ENCODE peak calls at places on chromosomes 4 and X, in four cellular contexts. J is epithelial cell of esophagus, K is A549, A is tibial artery. Z is an unnamed sample.

GRCh38 chr4:86870442-86871069 is 21.4 kb upstream of the SLC10A6 start:
- DNase-seq in J (no peak), K (no peak), A (no peak), Z (no peak)

GRCh38 chr4:121989715-121990114 is 37.9 kb upstream of the TRPC3 start:
- DNase-seq in J (peak), K (no peak), A (no peak), Z (peak)

GRCh38 chr4:65241257-65241997 is 428.9 kb downstream of the EPHA5 start:
- DNase-seq in J (no peak), K (no peak), A (no peak), Z (no peak)

GRCh38 chr4:58275856-58276255 is 1165.7 kb upstream of the IGFBP7 start:
- DNase-seq in J (no peak), K (no peak), A (no peak), Z (no peak)

GRCh38 chr4:8528713-8529112 is 51.5 kb upstream of the GPR78 start:
- DNase-seq in J (no peak), K (no peak), A (no peak), Z (no peak)

GRCh38 chrX:115023139-115023538 is 5.7 kb upstream of the IL13RA2 start:
- DNase-seq in J (peak), K (no peak), A (no peak), Z (peak)

GRCh38 chr4:73068496-73069337 is 799 bp downstream of the COX18 start:
- DNase-seq in J (peak), K (no peak), A (no peak), Z (no peak)

GRCh38 chrX:13647709-13648212 is 5.2 kb upstream of the TCEANC start:
- DNase-seq in J (peak), K (no peak), A (peak), Z (peak)

GRCh38 chr4:168151313-168151712 is 59.0 kb downstream of the ANXA10 start:
- DNase-seq in J (no peak), K (no peak), A (no peak), Z (no peak)

GRCh38 chr4:185003596-185004351 is 14.5 kb upstream of the HELT start:
- DNase-seq in J (no peak), K (no peak), A (peak), Z (no peak)

GRCh38 chrX:67207912-67208311 is 335.9 kb upstream of the AR start:
- DNase-seq in J (no peak), K (no peak), A (no peak), Z (no peak)

GRCh38 chrX:151983186-151983585 is 8.7 kb upstream of the GABRE start:
- DNase-seq in J (peak), K (no peak), A (no peak), Z (no peak)

GRCh38 chr4:163171590-163171989 is 4.9 kb upstream of the NAF1 start:
- DNase-seq in J (no peak), K (no peak), A (no peak), Z (no peak)

GRCh38 chrX:72395252-72395651 is 89.5 kb upstream of the CITED1 start:
- DNase-seq in J (no peak), K (no peak), A (no peak), Z (no peak)

GRCh38 chr4:138392751-138393308 is 150.7 kb upstream of the SLC7A11 start:
- DNase-seq in J (no peak), K (no peak), A (no peak), Z (no peak)

GRCh38 chr4:7797330-7797729 is 142.3 kb downstream of the AFAP1 start:
- DNase-seq in J (no peak), K (no peak), A (peak), Z (no peak)

GRCh38 chrX:152895724-152896420 is 2.0 kb upstream of the ZNF185 start:
- DNase-seq in J (peak), K (no peak), A (no peak), Z (peak)

GRCh38 chr4:145829629-145830395 is 108.8 kb downstream of the ZNF827 start:
- DNase-seq in J (no peak), K (no peak), A (no peak), Z (no peak)

GRCh38 chrX:63930140-63930539 is 145.1 kb upstream of the ARHGEF9 start:
- DNase-seq in J (peak), K (no peak), A (no peak), Z (no peak)

GRCh38 chr4:54231419-54232150 is 2.5 kb downstream of the PDGFRA start:
- DNase-seq in J (no peak), K (no peak), A (peak), Z (no peak)

GRCh38 chr4:115720611-115721010 is 607.2 kb upstream of the NDST4 start:
- DNase-seq in J (peak), K (no peak), A (no peak), Z (no peak)

GRCh38 chr4:98377626-98378025 is 116.4 kb downstream of the RAP1GDS1 start:
- DNase-seq in J (no peak), K (no peak), A (no peak), Z (no peak)

GRCh38 chr4:151139814-151140213 is 40.4 kb downstream of the RPS3A start:
- DNase-seq in J (no peak), K (no peak), A (no peak), Z (no peak)

GRCh38 chr4:153465922-153466636 is at the start of gene TMEM131L:
- DNase-seq in J (peak), K (peak), A (peak), Z (peak)

GRCh38 chrX:107708762-107709161 is 66.8 kb downstream of the TSC22D3 start:
- DNase-seq in J (no peak), K (no peak), A (no peak), Z (no peak)

GRCh38 chr4:12595986-12596385 is 888.2 kb downstream of the RAB28 start:
- DNase-seq in J (no peak), K (no peak), A (no peak), Z (no peak)
- TF ChIP-seq CTCF in J (no peak), K (no peak), A (no peak), Z (no peak)

DNA sequence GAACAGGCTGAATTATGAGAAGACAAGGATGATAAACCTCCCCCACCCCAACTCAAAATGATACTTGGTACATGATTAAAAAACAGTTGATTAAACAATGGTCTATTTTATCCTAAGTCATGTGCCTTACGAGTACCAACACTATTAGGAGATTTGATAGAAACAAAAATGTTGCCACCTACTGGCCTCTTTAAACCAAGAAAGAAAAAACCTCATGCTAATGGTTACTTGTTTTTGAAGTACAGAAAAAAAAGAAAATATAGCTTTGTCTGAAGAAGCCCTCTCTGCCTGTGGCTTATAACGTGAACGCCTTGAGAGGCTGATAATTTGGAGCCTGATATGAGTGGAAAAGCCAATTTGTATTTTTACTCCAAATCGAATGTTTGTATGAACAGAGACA is 538.2 kb downstream of the DMD start:
- DNase-seq in J (peak), K (no peak), A (no peak), Z (no peak)
- TF ChIP-seq CTCF in J (no peak), K (no peak), A (no peak), Z (no peak)

GRCh38 chr4:37423310-37423709 is 178.8 kb downstream of the NWD2 start:
- DNase-seq in J (no peak), K (no peak), A (no peak), Z (no peak)

GRCh38 chr4:37427193-37427592 is 182.7 kb downstream of the NWD2 start:
- DNase-seq in J (no peak), K (no peak), A (no peak), Z (no peak)

GRCh38 chr4:37425857-37426256 is 181.3 kb downstream of the NWD2 start:
- DNase-seq in J (no peak), K (no peak), A (no peak), Z (no peak)

GRCh38 chr4:37422638-37423037 is 178.1 kb downstream of the NWD2 start:
- DNase-seq in J (no peak), K (no peak), A (no peak), Z (no peak)

DNA sequence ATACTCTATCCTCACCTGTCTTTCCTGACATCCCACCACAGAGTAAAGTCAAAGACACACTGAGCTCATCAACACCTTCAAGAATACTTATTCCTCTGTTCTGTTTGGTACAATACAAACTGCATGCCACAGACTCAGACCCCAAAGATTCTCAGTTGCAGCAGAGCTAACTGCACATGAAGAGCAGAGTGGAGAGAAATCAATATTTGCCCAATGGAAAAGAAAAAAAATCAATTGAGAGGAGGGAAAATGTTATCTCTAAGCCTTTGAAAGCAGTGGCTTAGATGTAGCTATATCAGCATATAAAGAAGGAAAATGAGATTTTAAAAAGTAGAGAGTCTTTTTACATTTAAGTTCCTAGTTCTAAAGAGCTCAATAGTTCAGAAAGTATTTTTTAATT is 180.2 kb downstream of the NWD2 start:
- DNase-seq in J (no peak), K (no peak), A (no peak), Z (no peak)
- TF ChIP-seq CTCF in J (no peak), K (no peak), A (no peak), Z (no peak)

DNA sequence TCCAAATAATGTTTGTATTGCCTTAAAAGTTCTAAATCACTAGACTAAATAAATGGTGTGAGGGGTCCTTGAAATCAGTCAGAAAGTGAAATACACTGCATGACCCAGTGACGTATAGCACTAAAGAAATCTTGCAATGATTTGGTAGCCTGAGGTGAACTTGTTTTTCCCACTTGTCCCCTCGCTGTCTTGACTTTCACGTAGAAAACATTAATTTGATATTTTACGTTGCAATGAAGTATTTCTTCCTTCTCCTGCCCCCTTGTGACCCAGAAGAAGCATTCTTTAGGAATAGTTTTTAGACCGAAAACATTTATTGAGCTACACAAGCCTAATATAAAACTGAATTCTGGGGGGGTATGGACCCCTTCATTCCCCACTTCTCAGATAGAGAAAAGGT is 3.7 kb downstream of the KLB start:
- DNase-seq in J (no peak), K (no peak), A (no peak), Z (no peak)
- TF ChIP-seq CTCF in J (no peak), K (peak), A (peak), Z (no peak)

DNA sequence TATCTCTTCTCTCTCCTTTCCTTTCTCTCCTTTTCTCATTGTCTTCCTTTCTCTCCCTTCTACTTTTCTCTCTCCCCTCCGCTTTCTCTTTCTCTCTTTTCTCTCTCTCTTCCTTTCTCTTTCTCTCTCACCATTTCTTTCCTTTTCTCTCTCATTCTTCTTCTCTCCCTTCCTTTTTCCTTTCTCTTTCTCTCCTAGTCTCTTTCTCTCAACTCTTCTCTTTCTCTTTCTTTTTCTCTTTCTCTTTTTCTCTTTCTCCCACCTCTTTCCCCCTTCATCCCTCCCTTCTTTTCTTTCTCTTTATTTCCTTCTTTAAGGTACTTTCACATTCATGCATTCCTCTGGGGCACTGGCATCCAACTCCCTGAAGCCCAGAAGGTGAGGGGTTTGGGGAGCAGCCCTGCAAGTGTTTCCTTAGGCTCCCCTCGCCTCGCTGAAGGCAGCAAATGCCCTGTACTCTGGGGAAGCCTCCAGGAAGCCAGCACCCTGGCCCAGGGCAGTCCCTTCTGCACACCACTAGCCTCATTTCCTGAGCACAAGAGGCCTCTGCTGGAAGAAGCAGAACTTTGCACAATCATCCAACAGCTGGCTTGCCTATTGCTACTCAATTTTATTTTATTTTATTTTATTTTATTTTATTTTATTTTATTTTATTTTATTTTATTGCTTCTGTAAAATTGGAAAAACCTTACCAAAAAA is 124.2 kb downstream of the NFKB1 start:
- DNase-seq in J (peak), K (no peak), A (no peak), Z (peak)
- TF ChIP-seq CTCF in J (peak), K (no peak), A (no peak), Z (no peak)

DNA sequence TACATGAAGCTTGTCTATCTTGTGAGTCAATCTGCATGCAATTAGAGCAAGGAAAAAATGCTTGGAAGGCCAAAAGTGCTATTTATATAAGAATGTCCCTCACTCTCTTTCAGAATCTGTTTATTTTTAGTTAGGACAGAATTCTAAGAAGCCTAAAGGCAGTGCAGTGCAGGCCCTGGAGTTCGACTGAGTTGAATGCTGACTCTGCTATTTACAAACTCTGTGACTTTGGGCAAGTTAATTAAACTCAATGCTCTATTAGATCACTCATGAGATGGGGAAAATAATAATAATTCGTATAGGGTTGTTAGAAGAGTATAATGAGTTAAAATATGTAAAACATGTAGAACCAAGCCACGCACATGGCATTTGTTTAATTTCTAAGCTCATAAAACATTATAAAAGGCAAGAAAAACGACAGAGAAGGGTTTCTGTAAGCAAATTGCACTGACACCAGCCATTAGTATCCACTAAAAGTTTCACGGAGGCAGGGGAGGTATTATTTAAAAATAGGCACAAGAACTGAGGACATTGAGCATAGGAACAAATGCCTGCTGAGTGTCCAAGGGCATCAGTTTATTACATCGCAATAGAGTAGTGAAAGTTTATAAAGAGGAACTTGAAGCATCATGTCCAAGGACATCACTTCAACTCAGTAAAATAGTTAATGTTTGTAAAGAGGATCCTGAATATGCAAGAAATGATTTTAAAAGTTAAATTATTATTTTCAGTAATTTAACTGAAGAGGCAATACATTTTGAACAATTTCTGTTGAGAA is 115.0 kb upstream of the INPP4B start:
- DNase-seq in J (no peak), K (no peak), A (no peak), Z (no peak)
- TF ChIP-seq CTCF in J (no peak), K (no peak), A (no peak), Z (no peak)

DNA sequence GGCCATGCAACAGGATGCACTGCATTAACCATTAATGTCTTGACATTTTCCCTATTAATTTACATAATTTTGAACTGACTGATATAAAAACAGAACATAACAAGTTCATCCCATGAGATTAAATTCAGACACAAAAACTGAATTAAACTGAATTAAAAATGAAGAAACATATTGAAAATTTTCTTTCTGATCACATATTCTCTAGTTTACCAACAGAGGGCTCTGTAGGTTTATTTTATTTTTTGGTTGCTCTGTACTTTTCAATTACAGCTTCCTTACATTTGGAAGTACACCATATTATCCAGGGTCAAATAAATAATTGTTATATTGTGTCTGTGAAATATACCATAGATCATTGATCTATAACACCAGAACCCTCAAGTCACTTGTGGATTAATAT is 27.3 kb upstream of the CT83 start:
- DNase-seq in J (peak), K (no peak), A (no peak), Z (no peak)
- TF ChIP-seq CTCF in J (no peak), K (peak), A (no peak), Z (peak)

DNA sequence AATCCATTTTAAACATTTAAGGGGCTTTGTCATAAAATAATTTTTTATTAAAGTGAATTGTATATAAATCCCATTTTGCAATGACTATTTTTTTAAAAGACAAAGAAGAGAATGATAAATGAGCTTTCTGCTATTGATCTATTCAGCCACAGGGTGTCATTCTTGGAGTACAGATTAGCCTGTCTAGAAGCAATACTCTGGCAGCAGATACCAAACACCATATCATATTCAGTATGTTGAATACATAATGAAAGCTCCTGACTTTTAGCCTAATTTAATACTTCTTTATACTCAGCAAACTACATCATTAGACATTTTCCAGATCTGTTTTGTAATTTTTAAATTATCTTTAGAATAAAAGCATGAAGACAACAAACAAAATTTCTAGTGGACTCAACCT is 496.3 kb downstream of the PDGFC start:
- DNase-seq in J (peak), K (no peak), A (no peak), Z (peak)
- TF ChIP-seq CTCF in J (peak), K (peak), A (peak), Z (peak)